ENCODE peak calls at places on chromosomes 7 and 10, in eight cellular contexts. M is GM06990, D is PC-3, Z is body of pancreas, G is sigmoid colon, T is BJ, B is tibial nerve, Q is esophagus squamous epithelium. P is an unnamed sample.

GRCh38 chr10:1216576-1217236 is 160.5 kb downstream of the WDR37 start:
- DNase-seq in G (no peak), M (no peak), Z (no peak), D (no peak), Q (no peak), T (no peak), B (no peak), P (no peak)

GRCh38 chr7:87505557-87506242 is 30.2 kb upstream of the ABCB4 start:
- DNase-seq in B (no peak), Z (no peak), M (no peak), T (no peak), Q (no peak), D (no peak), G (no peak), P (no peak)

GRCh38 chr7:29370531-29371314 is 176.1 kb downstream of the CHN2 start:
- DNase-seq in Q (no peak), D (peak), M (no peak), Z (peak), G (no peak), T (no peak), B (no peak), P (peak)

GRCh38 chr10:23871211-23871610 is 337.7 kb upstream of the KIAA1217 start:
- DNase-seq in T (no peak), Z (no peak), Q (no peak), D (no peak), B (no peak), M (no peak), G (no peak), P (no peak)

GRCh38 chr10:17590969-17591645 is 26.1 kb downstream of the HACD1 start:
- DNase-seq in G (no peak), Z (no peak), T (no peak), Q (no peak), B (no peak), M (no peak), D (no peak), P (no peak)

GRCh38 chr10:5492929-5493576 is 6.3 kb downstream of the CALML5 start:
- DNase-seq in B (no peak), G (peak), Z (no peak), D (no peak), Q (no peak), M (no peak), T (no peak), P (no peak)

GRCh38 chr10:122850705-122851640 is 5.3 kb upstream of the CUZD1 start:
- DNase-seq in Z (peak), Q (no peak), B (no peak), M (no peak), T (no peak), D (peak), G (no peak), P (no peak)

GRCh38 chr10:61780732-61781131 is 118.0 kb downstream of the CABCOCO1 start:
- DNase-seq in G (no peak), Z (no peak), Q (no peak), T (no peak), B (no peak), D (no peak), M (no peak), P (no peak)

GRCh38 chr10:120600871-120601644 is 144.0 kb downstream of the PLPP4 start:
- DNase-seq in M (no peak), T (no peak), G (no peak), Q (no peak), D (peak), Z (no peak), B (peak), P (no peak)

GRCh38 chr10:71431945-71432905 is 35.5 kb downstream of the CDH23 start:
- DNase-seq in B (no peak), Z (no peak), G (no peak), Q (no peak), M (no peak), D (no peak), T (no peak), P (peak)

GRCh38 chr10:33537066-33537465 is 202.6 kb upstream of the NRP1 start:
- DNase-seq in B (no peak), Z (no peak), D (no peak), T (no peak), Q (no peak), M (no peak), G (no peak), P (no peak)

GRCh38 chr10:124037286-124037685 is 56.1 kb downstream of the CHST15 start:
- DNase-seq in D (no peak), Z (no peak), B (no peak), M (no peak), T (no peak), Q (no peak), G (no peak), P (no peak)

GRCh38 chr10:70562036-70562710 is 40.4 kb downstream of the PRF1 start:
- DNase-seq in Z (no peak), G (peak), M (no peak), B (no peak), T (no peak), Q (no peak), D (no peak), P (no peak)

GRCh38 chr10:132113206-132113605 is 47.5 kb downstream of the JAKMIP3 start:
- DNase-seq in M (no peak), G (peak), D (no peak), Z (no peak), Q (no peak), B (no peak), T (no peak), P (peak)

GRCh38 chr7:107180378-107180777 is 11.6 kb downstream of the HBP1 start:
- DNase-seq in D (peak), Z (peak), Q (no peak), G (no peak), B (no peak), T (no peak), M (no peak), P (peak)

GRCh38 chr7:3867847-3868246 is 566.8 kb downstream of the SDK1 start:
- DNase-seq in T (no peak), Q (no peak), M (no peak), G (no peak), Z (no peak), B (no peak), D (no peak), P (no peak)

GRCh38 chr7:129144834-129145668 is 544 bp downstream of the TSPAN33 start:
- DNase-seq in D (no peak), Q (no peak), Z (no peak), G (no peak), M (peak), B (no peak), T (no peak), P (no peak)

GRCh38 chr7:76142861-76143260 is 58.8 kb upstream of the SRRM3 start:
- DNase-seq in B (no peak), Q (no peak), D (no peak), T (no peak), Z (no peak), G (no peak), M (no peak), P (no peak)

GRCh38 chr7:66741706-66742053 is 1.1 kb downstream of the RABGEF1 start:
- DNase-seq in Q (no peak), B (no peak), D (peak), M (no peak), G (peak), Z (peak), T (no peak), P (peak)

GRCh38 chr10:71864861-71865473 is 13.9 kb upstream of the PSAP start:
- DNase-seq in Q (no peak), G (no peak), B (no peak), D (peak), Z (no peak), T (no peak), M (no peak), P (no peak)

GRCh38 chr7:2045559-2046405 is 187.0 kb downstream of the MAD1L1 start:
- DNase-seq in T (no peak), G (peak), M (no peak), B (no peak), Q (no peak), Z (no peak), D (no peak), P (no peak)

GRCh38 chr10:844552-844951 is 87.0 kb downstream of the LARP4B start:
- DNase-seq in Z (no peak), Q (no peak), B (no peak), T (peak), D (no peak), G (no peak), M (no peak), P (no peak)

GRCh38 chr10:73887038-73888015 is 13.0 kb upstream of the CAMK2G start:
- DNase-seq in T (peak), G (peak), D (peak), Q (no peak), M (no peak), Z (peak), B (peak), P (peak)

GRCh38 chr7:2668401-2668800 is 19.6 kb upstream of the AMZ1 start:
- DNase-seq in T (no peak), M (no peak), Q (no peak), G (peak), D (no peak), B (no peak), Z (no peak), P (no peak)

GRCh38 chr7:24521917-24522583 is 51.2 kb upstream of the PALS2 start:
- DNase-seq in Z (no peak), M (no peak), T (no peak), G (no peak), D (no peak), B (no peak), Q (no peak), P (no peak)

GRCh38 chr10:111102381-111102973 is 25.6 kb downstream of the ADRA2A start:
- DNase-seq in T (no peak), Z (peak), B (no peak), G (peak), Q (no peak), M (no peak), D (no peak), P (no peak)

GRCh38 chr10:111100198-111100597 is 23.4 kb downstream of the ADRA2A start:
- DNase-seq in Q (no peak), M (no peak), B (no peak), T (no peak), Z (no peak), D (no peak), G (peak), P (no peak)

GRCh38 chr10:111103196-111103595 is 26.4 kb downstream of the ADRA2A start:
- DNase-seq in T (no peak), Z (no peak), M (no peak), G (peak), Q (no peak), B (no peak), D (no peak), P (no peak)

GRCh38 chr10:111093741-111094380 is 17.0 kb downstream of the ADRA2A start:
- DNase-seq in T (no peak), Z (no peak), D (peak), B (no peak), M (no peak), Q (no peak), G (no peak), P (no peak)

GRCh38 chr10:111098679-111099437 is 22.0 kb downstream of the ADRA2A start:
- DNase-seq in Q (no peak), Z (no peak), B (no peak), M (no peak), G (no peak), T (no peak), D (no peak), P (no peak)
- TF ChIP-seq CTCF in Q (no peak), Z (no peak), B (no peak), M (peak), G (no peak), T (peak), D (peak), P (no peak)

DNA sequence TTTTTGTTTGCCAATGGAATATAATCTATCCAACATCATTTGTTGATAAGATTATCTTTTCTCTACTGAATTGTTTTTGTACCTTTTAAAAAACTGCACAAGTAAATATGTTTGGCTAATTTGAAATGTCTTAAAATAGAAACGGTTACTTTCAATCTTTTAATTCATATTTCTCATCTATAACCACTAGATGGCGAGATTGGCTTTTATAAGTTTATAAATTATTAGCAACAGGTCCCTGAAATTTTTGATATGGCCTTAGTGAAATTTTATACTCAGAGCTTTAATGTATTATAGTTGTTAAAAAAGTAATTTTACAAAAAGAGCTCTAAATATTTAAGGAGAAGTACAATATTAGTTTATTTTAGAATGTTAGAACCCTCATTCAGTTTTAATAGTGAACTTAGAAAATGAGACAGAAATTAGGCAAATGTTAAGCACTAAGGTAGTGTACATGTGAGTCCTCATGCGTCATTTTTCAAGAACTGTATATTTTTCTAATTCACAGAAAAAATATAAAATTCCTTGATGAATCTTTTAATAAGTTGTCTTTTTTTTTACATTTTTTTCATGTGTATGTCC is 592.5 kb downstream of the ARL4A start:
- DNase-seq in G (no peak), D (peak), M (no peak), T (no peak), B (no peak), Q (no peak), Z (no peak), P (no peak)
- H3K4me3 ChIP-seq in G (no peak), D (no peak), M (no peak), T (no peak), B (no peak), Q (no peak), Z (no peak), P (no peak)

GRCh38 chr10:110751845-110752244 is 107.7 kb downstream of the RBM20 start:
- DNase-seq in Q (no peak), T (no peak), D (no peak), G (no peak), M (peak), B (no peak), Z (no peak), P (no peak)

GRCh38 chr10:110747609-110748464 is 103.7 kb downstream of the RBM20 start:
- DNase-seq in Z (no peak), B (no peak), G (no peak), Q (no peak), D (no peak), T (no peak), M (no peak), P (no peak)

GRCh38 chr10:110753462-110753861 is 109.3 kb downstream of the RBM20 start:
- DNase-seq in B (no peak), G (no peak), M (no peak), Q (no peak), Z (no peak), T (no peak), D (no peak), P (no peak)

GRCh38 chr10:110748970-110749369 is 104.8 kb downstream of the RBM20 start:
- DNase-seq in T (no peak), M (no peak), Q (no peak), Z (no peak), B (no peak), D (no peak), G (no peak), P (no peak)

GRCh38 chr10:110750931-110751330 is 106.8 kb downstream of the RBM20 start:
- DNase-seq in Z (no peak), D (no peak), Q (no peak), T (no peak), G (no peak), B (no peak), M (no peak), P (no peak)
- TF ChIP-seq CTCF in Z (no peak), D (no peak), Q (no peak), T (no peak), G (no peak), B (no peak), M (no peak), P (no peak)

GRCh38 chr10:96468845-96469244 is 44.9 kb downstream of the TLL2 start:
- DNase-seq in Q (no peak), T (no peak), M (no peak), G (no peak), B (no peak), Z (no peak), D (no peak), P (no peak)

GRCh38 chr10:96465599-96465998 is 48.1 kb downstream of the TLL2 start:
- DNase-seq in Q (no peak), B (no peak), G (no peak), M (no peak), T (no peak), D (no peak), Z (no peak), P (no peak)

GRCh38 chr10:96460316-96460715 is 53.4 kb downstream of the TLL2 start:
- DNase-seq in G (no peak), Z (no peak), M (no peak), T (no peak), D (no peak), Q (no peak), B (no peak), P (no peak)

GRCh38 chr10:96463562-96463961 is 50.2 kb downstream of the TLL2 start:
- DNase-seq in M (peak), G (no peak), T (no peak), Q (no peak), Z (no peak), B (no peak), D (no peak), P (no peak)
- H3K4me3 ChIP-seq in M (no peak), G (no peak), T (no peak), Q (no peak), Z (no peak), B (no peak), D (no peak), P (no peak)

GRCh38 chr7:77698042-77698625 is 1.9 kb downstream of the RSBN1L start:
- DNase-seq in D (no peak), M (peak), T (no peak), G (no peak), Z (no peak), B (no peak), Q (no peak), P (no peak)

GRCh38 chr7:77697535-77697831 is 1.2 kb downstream of the RSBN1L start:
- DNase-seq in M (peak), G (peak), Z (peak), Q (peak), B (no peak), D (no peak), T (no peak), P (peak)

GRCh38 chr7:77696643-77697534 is 630 bp downstream of the RSBN1L start:
- DNase-seq in Q (no peak), D (peak), B (peak), M (peak), T (no peak), G (peak), Z (peak), P (peak)

GRCh38 chr7:77693830-77694583 is 2.3 kb upstream of the RSBN1L start:
- DNase-seq in D (no peak), M (no peak), Z (no peak), T (no peak), B (no peak), Q (no peak), G (no peak), P (no peak)

DNA sequence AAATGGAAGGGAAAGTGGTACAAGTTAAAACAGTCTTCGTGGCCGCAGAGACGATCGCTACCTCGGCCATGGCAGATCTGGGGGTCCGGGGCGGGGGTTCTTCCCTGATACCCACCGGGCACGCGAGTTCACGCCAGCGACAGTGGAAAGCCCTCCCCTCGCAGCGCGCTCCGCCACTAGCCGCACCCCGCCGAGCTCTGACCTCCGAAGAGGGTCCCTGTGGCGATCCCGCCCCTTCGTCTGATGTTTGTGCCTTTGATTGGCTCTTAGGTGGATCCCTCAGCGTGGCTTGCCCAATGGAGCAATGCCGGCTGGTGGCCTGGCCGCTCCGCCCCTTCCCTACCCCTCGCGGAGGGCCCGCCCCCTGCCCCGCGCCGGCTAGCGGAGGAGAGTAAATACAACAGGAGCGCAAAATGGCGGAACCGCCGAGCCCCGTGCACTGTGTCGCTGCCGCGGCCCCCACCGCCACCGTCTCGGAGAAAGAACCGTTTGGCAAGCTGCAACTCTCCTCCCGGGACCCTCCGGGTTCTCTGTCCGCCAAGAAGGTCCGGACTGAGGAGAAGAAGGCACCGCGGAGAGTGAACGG is at the start of gene RSBN1L:
- DNase-seq in Z (peak), D (peak), T (peak), Q (peak), M (peak), G (peak), B (peak), P (peak)
- TF ChIP-seq CTCF in Z (no peak), D (peak), T (peak), Q (peak), M (peak), G (peak), B (peak), P (peak)

GRCh38 chr10:96450514-96451207 is 63.1 kb downstream of the TLL2 start:
- DNase-seq in M (no peak), G (no peak), D (no peak), B (no peak), Q (no peak), Z (no peak), T (no peak), P (no peak)
- H3K4me3 ChIP-seq in M (no peak), G (no peak), D (no peak), B (no peak), Q (no peak), Z (no peak), T (no peak), P (no peak)

GRCh38 chr7:30905078-30906012 is 6.3 kb upstream of the AQP1 start:
- DNase-seq in T (no peak), Z (peak), Q (no peak), B (no peak), D (no peak), G (no peak), M (no peak), P (no peak)
- TF ChIP-seq CTCF in T (no peak), Z (no peak), Q (no peak), B (no peak), D (no peak), G (no peak), M (no peak), P (no peak)

GRCh38 chr7:18796216-18796615 is 300.7 kb downstream of the HDAC9 start:
- DNase-seq in B (no peak), D (no peak), Q (no peak), G (no peak), M (no peak), Z (no peak), T (no peak), P (no peak)
- H3K4me3 ChIP-seq in B (no peak), D (no peak), Q (no peak), G (no peak), M (no peak), Z (no peak), T (no peak), P (no peak)

DNA sequence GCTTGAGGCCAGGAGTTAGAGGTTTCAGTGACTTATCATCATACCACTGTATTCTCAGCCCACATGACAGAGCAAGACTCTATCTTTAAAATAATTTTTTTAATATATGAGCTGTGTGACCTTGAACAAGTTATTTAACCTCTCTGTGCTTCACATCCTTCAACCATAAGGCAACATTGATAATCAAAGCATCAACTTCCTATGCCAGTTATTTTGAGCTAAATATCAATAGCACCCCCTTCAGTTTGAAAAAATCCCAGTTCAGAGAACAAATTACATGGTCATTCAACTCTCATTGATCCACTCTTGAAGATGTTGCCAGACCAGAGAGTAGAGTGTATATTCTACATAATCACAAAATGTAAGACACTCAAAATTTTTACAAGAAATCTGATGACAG is 53.0 kb downstream of the ASNS start:
- DNase-seq in D (peak), M (no peak), Z (no peak), T (no peak), Q (no peak), B (no peak), G (no peak), P (no peak)
- TF ChIP-seq CTCF in D (peak), M (peak), Z (no peak), T (no peak), Q (no peak), B (no peak), G (no peak), P (no peak)

GRCh38 chr7:100563809-100564400 is 9.8 kb downstream of the SAP25 start:
- DNase-seq in Q (no peak), T (no peak), Z (peak), B (peak), D (peak), M (peak), G (peak), P (peak)
- H3K4me3 ChIP-seq in Q (no peak), T (no peak), Z (no peak), B (no peak), D (no peak), M (no peak), G (no peak), P (no peak)

P was measured in adrenal gland.